ENCODE peak calls at places on chromosomes 1 and 21, in eight cellular contexts. One of them, this sample, is unnamed.

GRCh38 chr21:46551636-46552241 is 53.1 kb downstream of the S100B start:
- DNase-seq in lung: peak; percentile 44
- DNase-seq in hepatocyte: no peak
- DNase-seq in suprapubic skin: no peak
- DNase-seq in H9: peak; percentile 57
- DNase-seq in endothelial cell of umbilical vein: no peak
- DNase-seq in right lobe of liver: no peak
- DNase-seq in tibial artery: no peak
- DNase-seq in this sample: no peak

GRCh38 chr1:192807968-192808587 is 761 bp upstream of the RGS2 start:
- DNase-seq in suprapubic skin: no peak
- DNase-seq in right lobe of liver: no peak
- DNase-seq in hepatocyte: peak; percentile 39
- DNase-seq in tibial artery: no peak
- DNase-seq in endothelial cell of umbilical vein: no peak
- DNase-seq in H9: no peak
- DNase-seq in lung: no peak
- DNase-seq in this sample: no peak

GRCh38 chr1:4656533-4657140 is 2.2 kb downstream of the AJAP1 start:
- DNase-seq in lung: no peak
- DNase-seq in hepatocyte: no peak
- DNase-seq in endothelial cell of umbilical vein: no peak
- DNase-seq in suprapubic skin: no peak
- DNase-seq in H9: no peak
- DNase-seq in right lobe of liver: no peak
- DNase-seq in tibial artery: no peak
- DNase-seq in this sample: no peak

GRCh38 chr21:34908424-34909055 is 140.6 kb downstream of the RUNX1 start:
- DNase-seq in endothelial cell of umbilical vein: no peak
- DNase-seq in suprapubic skin: no peak
- DNase-seq in lung: peak; percentile 40
- DNase-seq in hepatocyte: peak; percentile 61
- DNase-seq in H9: no peak
- DNase-seq in right lobe of liver: peak; percentile 37
- DNase-seq in tibial artery: no peak
- DNase-seq in this sample: no peak

GRCh38 chr21:44892536-44893277 is 19.2 kb upstream of the PTTG1IP start:
- DNase-seq in suprapubic skin: no peak
- DNase-seq in right lobe of liver: peak; percentile 72
- DNase-seq in hepatocyte: peak; percentile 66
- DNase-seq in H9: peak; percentile 72
- DNase-seq in endothelial cell of umbilical vein: peak; percentile 54
- DNase-seq in tibial artery: no peak
- DNase-seq in lung: peak; percentile 69
- DNase-seq in this sample: peak; percentile 62

GRCh38 chr1:88612299-88612698 is 71.8 kb upstream of the PKN2 start:
- DNase-seq in hepatocyte: peak; percentile 19
- DNase-seq in endothelial cell of umbilical vein: no peak
- DNase-seq in H9: no peak
- DNase-seq in suprapubic skin: no peak
- DNase-seq in right lobe of liver: no peak
- DNase-seq in lung: no peak
- DNase-seq in tibial artery: no peak
- DNase-seq in this sample: no peak

GRCh38 chr1:2302292-2302925 is 74.3 kb downstream of the SKI start:
- DNase-seq in H9: no peak
- DNase-seq in right lobe of liver: no peak
- DNase-seq in tibial artery: no peak
- DNase-seq in endothelial cell of umbilical vein: no peak
- DNase-seq in suprapubic skin: no peak
- DNase-seq in lung: no peak
- DNase-seq in hepatocyte: no peak
- DNase-seq in this sample: peak; percentile 66

GRCh38 chr1:3192825-3193224 is 123.8 kb downstream of the PRDM16 start:
- DNase-seq in endothelial cell of umbilical vein: no peak
- DNase-seq in lung: no peak
- DNase-seq in H9: no peak
- DNase-seq in right lobe of liver: no peak
- DNase-seq in hepatocyte: no peak
- DNase-seq in tibial artery: peak; percentile 87
- DNase-seq in suprapubic skin: no peak
- DNase-seq in this sample: no peak

GRCh38 chr1:88998716-88999115 is 6.3 kb upstream of the KYAT3 start:
- DNase-seq in suprapubic skin: no peak
- DNase-seq in hepatocyte: peak; percentile 75
- DNase-seq in H9: no peak
- DNase-seq in endothelial cell of umbilical vein: peak; percentile 69
- DNase-seq in lung: no peak
- DNase-seq in right lobe of liver: no peak
- DNase-seq in tibial artery: no peak
- DNase-seq in this sample: no peak

GRCh38 chr1:29849038-29849750 is 612.9 kb downstream of the PTPRU start:
- DNase-seq in right lobe of liver: no peak
- DNase-seq in hepatocyte: peak; percentile 50
- DNase-seq in endothelial cell of umbilical vein: peak; percentile 21
- DNase-seq in lung: no peak
- DNase-seq in suprapubic skin: no peak
- DNase-seq in tibial artery: peak; percentile 51
- DNase-seq in H9: peak; percentile 79
- DNase-seq in this sample: no peak

GRCh38 chr1:111227875-111228747 is 598 bp downstream of the CHI3L2 start:
- DNase-seq in suprapubic skin: no peak
- DNase-seq in endothelial cell of umbilical vein: peak; percentile 56
- DNase-seq in lung: no peak
- DNase-seq in hepatocyte: peak; percentile 24
- DNase-seq in H9: no peak
- DNase-seq in tibial artery: peak; percentile 66
- DNase-seq in right lobe of liver: no peak
- DNase-seq in this sample: no peak

GRCh38 chr1:225651872-225652725 is 824 bp downstream of the ENAH start:
- DNase-seq in endothelial cell of umbilical vein: no peak
- DNase-seq in hepatocyte: peak; percentile 68
- DNase-seq in tibial artery: no peak
- DNase-seq in H9: no peak
- DNase-seq in lung: no peak
- DNase-seq in suprapubic skin: no peak
- DNase-seq in right lobe of liver: peak; percentile 42
- DNase-seq in this sample: no peak

GRCh38 chr21:34881421-34881820 is 167.7 kb downstream of the RUNX1 start:
- DNase-seq in endothelial cell of umbilical vein: no peak
- DNase-seq in suprapubic skin: no peak
- DNase-seq in H9: no peak
- DNase-seq in tibial artery: no peak
- DNase-seq in right lobe of liver: no peak
- DNase-seq in lung: no peak
- DNase-seq in hepatocyte: no peak
- DNase-seq in this sample: no peak

GRCh38 chr1:15734901-15735300 is 1.2 kb upstream of the SLC25A34 start:
- DNase-seq in suprapubic skin: no peak
- DNase-seq in right lobe of liver: no peak
- DNase-seq in endothelial cell of umbilical vein: no peak
- DNase-seq in lung: no peak
- DNase-seq in H9: no peak
- DNase-seq in tibial artery: peak; percentile 70
- DNase-seq in hepatocyte: no peak
- DNase-seq in this sample: no peak

GRCh38 chr1:225617956-225618355 is 35.0 kb downstream of the ENAH start:
- DNase-seq in endothelial cell of umbilical vein: no peak
- DNase-seq in lung: no peak
- DNase-seq in right lobe of liver: no peak
- DNase-seq in H9: no peak
- DNase-seq in tibial artery: no peak
- DNase-seq in hepatocyte: no peak
- DNase-seq in suprapubic skin: no peak
- DNase-seq in this sample: no peak

GRCh38 chr1:109083923-109084322 is 6.6 kb upstream of the TMEM167B start:
- DNase-seq in right lobe of liver: no peak
- DNase-seq in hepatocyte: no peak
- DNase-seq in lung: no peak
- DNase-seq in suprapubic skin: no peak
- DNase-seq in tibial artery: no peak
- DNase-seq in endothelial cell of umbilical vein: no peak
- DNase-seq in H9: no peak
- DNase-seq in this sample: no peak

GRCh38 chr1:109080441-109081082 is 4.8 kb upstream of the TAF13 start:
- DNase-seq in tibial artery: no peak
- DNase-seq in right lobe of liver: no peak
- DNase-seq in lung: no peak
- DNase-seq in suprapubic skin: no peak
- DNase-seq in hepatocyte: no peak
- DNase-seq in H9: no peak
- DNase-seq in endothelial cell of umbilical vein: no peak
- DNase-seq in this sample: no peak

GRCh38 chr1:109084563-109085517 is 5.7 kb upstream of the TMEM167B start:
- DNase-seq in suprapubic skin: no peak
- DNase-seq in H9: no peak
- DNase-seq in hepatocyte: no peak
- DNase-seq in lung: no peak
- DNase-seq in endothelial cell of umbilical vein: no peak
- DNase-seq in tibial artery: no peak
- DNase-seq in right lobe of liver: no peak
- DNase-seq in this sample: no peak

GRCh38 chr1:109079240-109079622 is 3.4 kb upstream of the TAF13 start:
- DNase-seq in hepatocyte: no peak
- DNase-seq in endothelial cell of umbilical vein: no peak
- DNase-seq in lung: no peak
- DNase-seq in suprapubic skin: no peak
- DNase-seq in H9: no peak
- DNase-seq in tibial artery: no peak
- DNase-seq in right lobe of liver: no peak
- DNase-seq in this sample: no peak

GRCh38 chr1:109083495-109083894 is 7.1 kb upstream of the TMEM167B start:
- DNase-seq in tibial artery: no peak
- DNase-seq in hepatocyte: no peak
- DNase-seq in lung: no peak
- DNase-seq in H9: no peak
- DNase-seq in suprapubic skin: no peak
- DNase-seq in endothelial cell of umbilical vein: no peak
- DNase-seq in right lobe of liver: no peak
- DNase-seq in this sample: no peak
- H3K9me3 ChIP-seq in tibial artery: no peaks in the 10 kb centered on the region
- H3K9me3 ChIP-seq in hepatocyte: no peaks in the 10 kb centered on the region
- H3K9me3 ChIP-seq in lung: no peaks in the 10 kb centered on the region
- H3K9me3 ChIP-seq in H9: no peaks in the 10 kb centered on the region
- H3K9me3 ChIP-seq in suprapubic skin: no peaks in the 10 kb centered on the region
- H3K9me3 ChIP-seq in endothelial cell of umbilical vein: no peaks in the 10 kb centered on the region
- H3K9me3 ChIP-seq in right lobe of liver: no peaks in the 10 kb centered on the region
- H3K9me3 ChIP-seq in this sample: no peaks in the 10 kb centered on the region

GRCh38 chr1:7853341-7854026 is 619 bp upstream of the UTS2 start:
- DNase-seq in hepatocyte: no peak
- DNase-seq in lung: no peak
- DNase-seq in suprapubic skin: no peak
- DNase-seq in endothelial cell of umbilical vein: no peak
- DNase-seq in right lobe of liver: no peak
- DNase-seq in tibial artery: no peak
- DNase-seq in H9: no peak
- DNase-seq in this sample: no peak

GRCh38 chr1:7857951-7858350 is 5.1 kb upstream of the UTS2 start:
- DNase-seq in lung: no peak
- DNase-seq in hepatocyte: no peak
- DNase-seq in H9: no peak
- DNase-seq in suprapubic skin: no peak
- DNase-seq in endothelial cell of umbilical vein: no peak
- DNase-seq in right lobe of liver: no peak
- DNase-seq in tibial artery: no peak
- DNase-seq in this sample: no peak

GRCh38 chr1:7857000-7857399 is 4.1 kb upstream of the UTS2 start:
- DNase-seq in hepatocyte: no peak
- DNase-seq in H9: no peak
- DNase-seq in endothelial cell of umbilical vein: no peak
- DNase-seq in tibial artery: no peak
- DNase-seq in lung: no peak
- DNase-seq in right lobe of liver: no peak
- DNase-seq in suprapubic skin: no peak
- DNase-seq in this sample: no peak

GRCh38 chr1:7859406-7859805 is 6.5 kb upstream of the UTS2 start:
- DNase-seq in endothelial cell of umbilical vein: no peak
- DNase-seq in H9: no peak
- DNase-seq in hepatocyte: no peak
- DNase-seq in right lobe of liver: no peak
- DNase-seq in lung: no peak
- DNase-seq in tibial artery: no peak
- DNase-seq in suprapubic skin: no peak
- DNase-seq in this sample: no peak

GRCh38 chr1:7856345-7856744 is 3.5 kb upstream of the UTS2 start:
- DNase-seq in right lobe of liver: no peak
- DNase-seq in tibial artery: no peak
- DNase-seq in hepatocyte: no peak
- DNase-seq in H9: no peak
- DNase-seq in lung: no peak
- DNase-seq in suprapubic skin: no peak
- DNase-seq in endothelial cell of umbilical vein: no peak
- DNase-seq in this sample: no peak
- TF ChIP-seq CTCF in right lobe of liver: no peak
- TF ChIP-seq CTCF in tibial artery: no peak
- TF ChIP-seq CTCF in hepatocyte: no peak
- TF ChIP-seq CTCF in H9: no peak
- TF ChIP-seq CTCF in lung: no peak
- TF ChIP-seq CTCF in suprapubic skin: no peak
- TF ChIP-seq CTCF in endothelial cell of umbilical vein: no peak
- TF ChIP-seq CTCF in this sample: no peak

DNA sequence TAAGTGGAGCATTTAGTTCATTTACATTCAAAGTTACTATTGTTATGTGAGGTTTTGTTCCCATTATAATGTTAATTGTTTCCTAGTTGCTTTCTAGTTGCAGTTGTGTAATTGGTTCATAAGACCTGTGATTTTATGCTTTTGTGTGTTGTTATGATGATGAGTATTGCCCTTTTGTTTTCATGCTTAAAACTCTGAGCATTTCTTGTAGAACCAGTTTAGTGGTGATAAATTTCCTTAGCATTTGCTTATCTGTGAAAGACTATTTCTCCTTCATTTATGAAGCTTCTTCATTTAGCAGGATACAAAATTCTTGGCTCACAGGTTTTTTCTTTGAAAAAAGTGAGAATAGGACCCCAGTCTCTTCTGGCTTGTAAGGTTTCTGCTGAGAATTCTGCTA is 274.8 kb upstream of the SPAG17 start:
- DNase-seq in right lobe of liver: no peak
- DNase-seq in tibial artery: no peak
- DNase-seq in hepatocyte: no peak
- DNase-seq in lung: no peak
- DNase-seq in endothelial cell of umbilical vein: no peak
- DNase-seq in suprapubic skin: no peak
- DNase-seq in H9: no peak
- DNase-seq in this sample: no peak
- H3K9me3 ChIP-seq in right lobe of liver: no peaks in the 10 kb centered on the region
- H3K9me3 ChIP-seq in tibial artery: peaks cover 22% of the 10 kb centered on the region
- H3K9me3 ChIP-seq in hepatocyte: no peaks in the 10 kb centered on the region
- H3K9me3 ChIP-seq in lung: peaks cover 10% of the 10 kb centered on the region
- H3K9me3 ChIP-seq in endothelial cell of umbilical vein: no peaks in the 10 kb centered on the region
- H3K9me3 ChIP-seq in suprapubic skin: peaks cover 12% of the 10 kb centered on the region
- H3K9me3 ChIP-seq in H9: no peaks in the 10 kb centered on the region
- H3K9me3 ChIP-seq in this sample: no peaks in the 10 kb centered on the region

DNA sequence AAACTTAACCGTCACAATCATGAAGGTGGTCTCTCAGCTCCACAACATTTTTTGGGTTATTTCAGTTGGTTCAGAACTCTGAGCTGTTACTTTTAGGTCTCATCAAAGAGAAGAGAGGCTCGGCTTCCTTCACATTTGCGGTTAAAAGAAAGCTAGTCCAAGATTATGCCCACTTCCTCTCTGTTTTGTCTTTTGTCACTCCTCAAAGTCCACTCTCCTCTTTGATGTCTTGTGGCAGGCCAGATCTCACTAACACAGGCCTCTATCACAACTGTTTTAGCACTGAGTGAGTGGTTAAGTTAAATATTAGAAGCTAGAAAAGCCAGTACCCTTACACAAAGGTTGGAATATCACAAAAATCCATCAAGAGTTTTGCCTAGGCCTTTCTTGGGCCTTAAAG is 195.7 kb downstream of the FCRL5 start:
- DNase-seq in tibial artery: no peak
- DNase-seq in right lobe of liver: no peak
- DNase-seq in H9: no peak
- DNase-seq in hepatocyte: no peak
- DNase-seq in suprapubic skin: no peak
- DNase-seq in lung: no peak
- DNase-seq in endothelial cell of umbilical vein: no peak
- DNase-seq in this sample: no peak
- TF ChIP-seq CTCF in tibial artery: no peak
- TF ChIP-seq CTCF in right lobe of liver: no peak
- TF ChIP-seq CTCF in H9: no peak
- TF ChIP-seq CTCF in hepatocyte: no peak
- TF ChIP-seq CTCF in suprapubic skin: no peak
- TF ChIP-seq CTCF in lung: no peak
- TF ChIP-seq CTCF in endothelial cell of umbilical vein: no peak
- TF ChIP-seq CTCF in this sample: no peak